ENCODE peak calls at places on chromosomes 6 and 20, in five cellular contexts. One of them, this sample, is unnamed.

GRCh38 chr20:22403860-22404608 is 180.3 kb downstream of the FOXA2 start:
- DNase-seq in GM12892: no peak
- DNase-seq in HepG2: peak
- DNase-seq in SK-N-SH: no peak
- DNase-seq in GM12878: no peak
- DNase-seq in this sample: no peak

GRCh38 chr20:32678948-32679347 is 5.2 kb upstream of the C20orf203 start:
- DNase-seq in GM12892: no peak
- DNase-seq in SK-N-SH: no peak
- DNase-seq in HepG2: no peak
- DNase-seq in GM12878: no peak
- DNase-seq in this sample: no peak

GRCh38 chr20:8303651-8304050 is 171.6 kb downstream of the PLCB1 start:
- DNase-seq in HepG2: no peak
- DNase-seq in GM12892: no peak
- DNase-seq in GM12878: no peak
- DNase-seq in SK-N-SH: no peak
- DNase-seq in this sample: no peak

GRCh38 chr6:151948007-151948745 is 140.7 kb downstream of the ESR1 start:
- DNase-seq in SK-N-SH: no peak
- DNase-seq in HepG2: no peak
- DNase-seq in GM12878: no peak
- DNase-seq in GM12892: no peak
- DNase-seq in this sample: no peak

GRCh38 chr6:92479821-92480220 is 939.5 kb downstream of the EPHA7 start:
- DNase-seq in HepG2: no peak
- DNase-seq in SK-N-SH: no peak
- DNase-seq in GM12878: no peak
- DNase-seq in GM12892: no peak
- DNase-seq in this sample: no peak

GRCh38 chr6:33091957-33092356 is 16.2 kb downstream of the HLA-DPB1 start:
- DNase-seq in SK-N-SH: peak
- DNase-seq in GM12892: peak
- DNase-seq in HepG2: peak
- DNase-seq in GM12878: no peak
- DNase-seq in this sample: no peak

GRCh38 chr20:19784511-19785172 is 26.6 kb downstream of the RIN2 start:
- DNase-seq in GM12892: no peak
- DNase-seq in GM12878: peak
- DNase-seq in HepG2: peak
- DNase-seq in SK-N-SH: peak
- DNase-seq in this sample: peak

GRCh38 chr20:33862709-33863403 is 51.7 kb downstream of the CHMP4B start:
- DNase-seq in HepG2: peak
- DNase-seq in GM12892: peak
- DNase-seq in SK-N-SH: peak
- DNase-seq in GM12878: no peak
- DNase-seq in this sample: peak

GRCh38 chr6:161545741-161546140 is 271.9 kb upstream of the AGPAT4 start:
- DNase-seq in SK-N-SH: no peak
- DNase-seq in GM12878: no peak
- DNase-seq in HepG2: no peak
- DNase-seq in GM12892: no peak
- DNase-seq in this sample: no peak

GRCh38 chr6:143805832-143806281 is 37.3 kb upstream of the LTV1 start:
- DNase-seq in GM12892: no peak
- DNase-seq in GM12878: no peak
- DNase-seq in HepG2: no peak
- DNase-seq in SK-N-SH: no peak
- DNase-seq in this sample: no peak

GRCh38 chr20:44646023-44646640 is 5.4 kb downstream of the ADA start:
- DNase-seq in SK-N-SH: no peak
- DNase-seq in GM12892: no peak
- DNase-seq in GM12878: peak
- DNase-seq in HepG2: no peak
- DNase-seq in this sample: no peak

GRCh38 chr20:47354710-47355488 is 1.6 kb downstream of the ZMYND8 start:
- DNase-seq in HepG2: peak
- DNase-seq in GM12878: no peak
- DNase-seq in SK-N-SH: no peak
- DNase-seq in GM12892: no peak
- DNase-seq in this sample: no peak

GRCh38 chr6:44304282-44305199 is 8.6 kb downstream of the AARS2 start:
- DNase-seq in GM12878: no peak
- DNase-seq in GM12892: peak
- DNase-seq in SK-N-SH: peak
- DNase-seq in HepG2: peak
- DNase-seq in this sample: peak

GRCh38 chr6:160054271-160054670 is 67.3 kb upstream of the SLC22A1 start:
- DNase-seq in HepG2: no peak
- DNase-seq in GM12878: no peak
- DNase-seq in GM12892: no peak
- DNase-seq in SK-N-SH: no peak
- DNase-seq in this sample: no peak

GRCh38 chr20:1844723-1845523 is 50.3 kb upstream of the SIRPA start:
- DNase-seq in GM12892: peak
- DNase-seq in SK-N-SH: peak
- DNase-seq in HepG2: no peak
- DNase-seq in GM12878: peak
- DNase-seq in this sample: peak

GRCh38 chr6:55011034-55011433 is 163.3 kb upstream of the HCRTR2 start:
- DNase-seq in GM12892: no peak
- DNase-seq in HepG2: no peak
- DNase-seq in GM12878: no peak
- DNase-seq in SK-N-SH: no peak
- DNase-seq in this sample: no peak

GRCh38 chr6:162856885-162857284 is 129.1 kb downstream of the PACRG start:
- DNase-seq in GM12878: no peak
- DNase-seq in GM12892: no peak
- DNase-seq in HepG2: peak
- DNase-seq in SK-N-SH: peak
- DNase-seq in this sample: no peak

GRCh38 chr6:14422917-14423316 is 305.3 kb downstream of the CD83 start:
- DNase-seq in GM12892: no peak
- DNase-seq in SK-N-SH: no peak
- DNase-seq in HepG2: no peak
- DNase-seq in GM12878: no peak
- DNase-seq in this sample: no peak

GRCh38 chr6:74946961-74947360 is 258.9 kb downstream of the COL12A1 start:
- DNase-seq in GM12892: no peak
- DNase-seq in GM12878: no peak
- DNase-seq in SK-N-SH: no peak
- DNase-seq in HepG2: peak
- DNase-seq in this sample: no peak

GRCh38 chr6:26025047-26025893 is 62.0 kb upstream of the HFE start:
- DNase-seq in GM12892: no peak
- DNase-seq in GM12878: no peak
- DNase-seq in SK-N-SH: no peak
- DNase-seq in HepG2: peak
- DNase-seq in this sample: no peak

GRCh38 chr6:56450882-56451739 is 191.6 kb downstream of the DST start:
- DNase-seq in GM12892: no peak
- DNase-seq in SK-N-SH: no peak
- DNase-seq in HepG2: peak
- DNase-seq in GM12878: no peak
- DNase-seq in this sample: no peak

GRCh38 chr6:27667651-27668441 is 194.9 kb upstream of the ZNF184 start:
- DNase-seq in HepG2: no peak
- DNase-seq in SK-N-SH: no peak
- DNase-seq in GM12878: no peak
- DNase-seq in GM12892: no peak
- DNase-seq in this sample: no peak

GRCh38 chr20:46545077-46545826 is 5.2 kb downstream of the OCSTAMP start:
- DNase-seq in GM12878: no peak
- DNase-seq in HepG2: no peak
- DNase-seq in GM12892: no peak
- DNase-seq in SK-N-SH: no peak
- DNase-seq in this sample: peak

GRCh38 chr6:53986721-53987526 is 124.3 kb upstream of the MLIP start:
- DNase-seq in GM12892: no peak
- DNase-seq in GM12878: no peak
- DNase-seq in SK-N-SH: peak
- DNase-seq in HepG2: no peak
- DNase-seq in this sample: no peak

GRCh38 chr6:117425431-117426153 is at the start of gene ROS1:
- DNase-seq in GM12892: no peak
- DNase-seq in SK-N-SH: no peak
- DNase-seq in GM12878: no peak
- DNase-seq in HepG2: no peak
- DNase-seq in this sample: no peak

GRCh38 chr6:6803180-6803978 is 214.9 kb downstream of the LY86 start:
- DNase-seq in GM12892: peak
- DNase-seq in GM12878: no peak
- DNase-seq in SK-N-SH: no peak
- DNase-seq in HepG2: no peak
- DNase-seq in this sample: peak

GRCh38 chr6:47423087-47423486 is 54.5 kb upstream of the CD2AP start:
- DNase-seq in GM12892: no peak
- DNase-seq in GM12878: no peak
- DNase-seq in SK-N-SH: no peak
- DNase-seq in HepG2: no peak
- DNase-seq in this sample: no peak

GRCh38 chr6:39086294-39086693 is 28.7 kb downstream of the SAYSD1 start:
- DNase-seq in SK-N-SH: no peak
- DNase-seq in GM12892: no peak
- DNase-seq in HepG2: no peak
- DNase-seq in GM12878: peak
- DNase-seq in this sample: no peak

GRCh38 chr6:39090036-39090435 is 24.9 kb downstream of the SAYSD1 start:
- DNase-seq in SK-N-SH: no peak
- DNase-seq in GM12878: no peak
- DNase-seq in GM12892: no peak
- DNase-seq in HepG2: no peak
- DNase-seq in this sample: no peak

GRCh38 chr6:39087197-39087596 is 27.8 kb downstream of the SAYSD1 start:
- DNase-seq in GM12892: no peak
- DNase-seq in GM12878: no peak
- DNase-seq in SK-N-SH: no peak
- DNase-seq in HepG2: no peak
- DNase-seq in this sample: no peak

GRCh38 chr6:39086711-39087110 is 28.3 kb downstream of the SAYSD1 start:
- DNase-seq in GM12892: no peak
- DNase-seq in GM12878: no peak
- DNase-seq in SK-N-SH: no peak
- DNase-seq in HepG2: no peak
- DNase-seq in this sample: no peak

DNA sequence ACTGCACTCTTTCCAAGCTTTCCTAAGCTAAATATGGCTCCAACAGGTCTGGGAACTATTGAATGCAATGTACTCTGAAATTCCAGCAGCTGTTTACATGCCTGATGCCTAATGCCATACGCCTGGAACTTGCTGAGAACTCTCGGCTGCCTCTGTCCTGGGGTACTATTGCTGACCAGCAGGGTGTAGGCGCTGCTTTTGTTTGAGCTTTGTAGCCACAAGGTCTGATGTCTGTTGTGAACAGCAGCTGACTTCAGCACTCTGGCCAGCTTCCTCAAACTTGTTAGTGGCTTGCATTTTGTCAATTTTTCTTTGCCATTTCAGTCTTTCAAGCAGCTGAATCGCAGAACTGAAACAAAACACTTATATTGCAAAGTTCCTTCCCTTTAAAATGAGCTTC is 26.7 kb downstream of the SAYSD1 start:
- DNase-seq in GM12878: no peak
- DNase-seq in SK-N-SH: no peak
- DNase-seq in GM12892: no peak
- DNase-seq in HepG2: peak
- DNase-seq in this sample: no peak
- TF ChIP-seq TAF1 in GM12878: no peak
- TF ChIP-seq TAF1 in SK-N-SH: no peak
- TF ChIP-seq TAF1 in GM12892: no peak
- TF ChIP-seq TAF1 in HepG2: no peak
- TF ChIP-seq TAF1 in this sample: no peak

GRCh38 chr6:127932708-127933107 is 31.9 kb upstream of the THEMIS start:
- DNase-seq in GM12892: no peak
- DNase-seq in SK-N-SH: no peak
- DNase-seq in HepG2: no peak
- DNase-seq in GM12878: no peak
- DNase-seq in this sample: no peak
- TF ChIP-seq TAF1 in GM12892: no peak
- TF ChIP-seq TAF1 in SK-N-SH: no peak
- TF ChIP-seq TAF1 in HepG2: no peak
- TF ChIP-seq TAF1 in GM12878: no peak
- TF ChIP-seq TAF1 in this sample: no peak

GRCh38 chr6:109222848-109223247 is 127.5 kb downstream of the CEP57L1 start:
- DNase-seq in SK-N-SH: no peak
- DNase-seq in GM12878: no peak
- DNase-seq in HepG2: no peak
- DNase-seq in GM12892: no peak
- DNase-seq in this sample: no peak

GRCh38 chr6:109224994-109225393 is 129.7 kb downstream of the CEP57L1 start:
- DNase-seq in GM12892: no peak
- DNase-seq in SK-N-SH: no peak
- DNase-seq in GM12878: no peak
- DNase-seq in HepG2: no peak
- DNase-seq in this sample: no peak

GRCh38 chr6:109221543-109222195 is 126.4 kb downstream of the CEP57L1 start:
- DNase-seq in GM12878: no peak
- DNase-seq in GM12892: no peak
- DNase-seq in HepG2: no peak
- DNase-seq in SK-N-SH: no peak
- DNase-seq in this sample: no peak

GRCh38 chr6:109226353-109226752 is 131.0 kb downstream of the CEP57L1 start:
- DNase-seq in GM12892: no peak
- DNase-seq in HepG2: no peak
- DNase-seq in GM12878: no peak
- DNase-seq in SK-N-SH: no peak
- DNase-seq in this sample: no peak

DNA sequence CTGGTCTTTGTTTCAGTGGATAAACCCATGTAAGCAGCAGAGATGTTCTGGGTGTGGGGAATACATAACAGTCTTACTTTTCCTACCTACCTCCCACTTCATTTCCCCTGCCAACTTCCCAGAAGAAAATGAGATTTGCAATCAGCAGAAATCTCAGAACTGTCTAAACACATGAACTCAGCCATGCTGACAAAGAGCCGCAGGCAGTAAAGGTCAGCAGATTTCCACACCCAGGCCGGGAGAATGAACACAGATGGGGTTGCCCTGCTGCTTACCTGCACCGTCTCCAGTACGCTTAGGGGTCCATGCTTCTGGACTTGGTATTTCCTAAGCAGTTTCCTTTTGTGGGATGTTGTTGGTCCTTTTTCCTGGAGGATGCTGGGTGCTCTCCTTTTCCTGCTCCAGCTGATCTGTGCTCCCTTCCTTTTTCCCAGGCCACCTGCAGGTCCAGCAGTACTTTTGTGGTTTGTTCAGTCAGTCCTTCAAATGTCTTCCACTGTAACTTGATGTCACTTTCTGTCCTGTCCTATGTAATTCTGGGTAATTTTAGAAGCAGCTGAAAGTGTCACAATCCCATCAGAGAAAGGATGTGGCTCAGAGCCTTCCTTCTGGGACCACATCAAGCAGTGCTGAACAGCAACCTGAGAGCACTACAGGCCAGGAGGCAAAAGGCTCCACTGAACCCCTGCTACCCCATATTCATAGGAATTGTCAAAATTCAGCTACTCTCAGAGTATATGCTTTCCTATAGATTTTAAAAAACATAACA is 129.0 kb downstream of the CEP57L1 start:
- DNase-seq in GM12892: no peak
- DNase-seq in HepG2: no peak
- DNase-seq in SK-N-SH: peak
- DNase-seq in GM12878: no peak
- DNase-seq in this sample: no peak
- TF ChIP-seq TAF1 in GM12892: no peak
- TF ChIP-seq TAF1 in HepG2: no peak
- TF ChIP-seq TAF1 in SK-N-SH: no peak
- TF ChIP-seq TAF1 in GM12878: no peak
- TF ChIP-seq TAF1 in this sample: no peak

GRCh38 chr6:127515234-127515793 is 3.8 kb downstream of the MTCL3 start:
- DNase-seq in GM12878: no peak
- DNase-seq in GM12892: peak
- DNase-seq in HepG2: no peak
- DNase-seq in SK-N-SH: peak
- DNase-seq in this sample: peak
- TF ChIP-seq TAF1 in GM12878: no peak
- TF ChIP-seq TAF1 in GM12892: no peak
- TF ChIP-seq TAF1 in HepG2: no peak
- TF ChIP-seq TAF1 in SK-N-SH: no peak
- TF ChIP-seq TAF1 in this sample: no peak